ENCODE peak calls at places on chromosome 1, in eight cellular contexts. One of them, this sample, is unnamed.

GRCh38 chr1:109446236-109446635 is 20.0 kb upstream of the PSMA5 start:
- DNase-seq in anterior cingulate cortex: no peak
- DNase-seq in fibroblast of the aortic adventitia: no peak
- DNase-seq in cardiac muscle cell: no peak
- DNase-seq in Ammon's horn: no peak
- DNase-seq in NCI-H1105 treated with DMSO at 0.1 percent for 48 hours: no peak
- DNase-seq in NCI-H1694: no peak
- DNase-seq in fibroblast of the conjunctiva: no peak
- DNase-seq in this sample: no peak

GRCh38 chr1:36851087-36851486 is 183.2 kb downstream of the GRIK3 start:
- DNase-seq in anterior cingulate cortex: no peak
- DNase-seq in fibroblast of the aortic adventitia: no peak
- DNase-seq in cardiac muscle cell: no peak
- DNase-seq in Ammon's horn: no peak
- DNase-seq in NCI-H1105 treated with DMSO at 0.1 percent for 48 hours: no peak
- DNase-seq in NCI-H1694: no peak
- DNase-seq in fibroblast of the conjunctiva: no peak
- DNase-seq in this sample: no peak

GRCh38 chr1:92051948-92052347 is 22.2 kb downstream of the EPHX4 start:
- DNase-seq in anterior cingulate cortex: no peak
- DNase-seq in fibroblast of the aortic adventitia: no peak
- DNase-seq in cardiac muscle cell: no peak
- DNase-seq in Ammon's horn: no peak
- DNase-seq in NCI-H1105 treated with DMSO at 0.1 percent for 48 hours: no peak
- DNase-seq in NCI-H1694: no peak
- DNase-seq in fibroblast of the conjunctiva: no peak
- DNase-seq in this sample: no peak

GRCh38 chr1:244199883-244200282 is 148.8 kb downstream of the ZBTB18 start:
- DNase-seq in anterior cingulate cortex: no peak
- DNase-seq in fibroblast of the aortic adventitia: no peak
- DNase-seq in cardiac muscle cell: no peak
- DNase-seq in Ammon's horn: no peak
- DNase-seq in NCI-H1105 treated with DMSO at 0.1 percent for 48 hours: no peak
- DNase-seq in NCI-H1694: no peak
- DNase-seq in fibroblast of the conjunctiva: no peak
- DNase-seq in this sample: no peak

GRCh38 chr1:4093856-4094565 is 193.9 kb upstream of the C1orf174 start:
- DNase-seq in anterior cingulate cortex: no peak
- DNase-seq in fibroblast of the aortic adventitia: no peak
- DNase-seq in cardiac muscle cell: no peak
- DNase-seq in Ammon's horn: no peak
- DNase-seq in NCI-H1105 treated with DMSO at 0.1 percent for 48 hours: no peak
- DNase-seq in NCI-H1694: no peak
- DNase-seq in fibroblast of the conjunctiva: no peak
- DNase-seq in this sample: no peak

GRCh38 chr1:222815367-222815765 is 527 bp downstream of the DISP1 start:
- DNase-seq in anterior cingulate cortex: no peak
- DNase-seq in fibroblast of the aortic adventitia: peak
- DNase-seq in cardiac muscle cell: peak
- DNase-seq in Ammon's horn: peak
- DNase-seq in NCI-H1105 treated with DMSO at 0.1 percent for 48 hours: no peak
- DNase-seq in NCI-H1694: no peak
- DNase-seq in fibroblast of the conjunctiva: no peak
- DNase-seq in this sample: no peak

GRCh38 chr1:8962812-8963669 is 17.4 kb downstream of the CA6 start:
- DNase-seq in anterior cingulate cortex: no peak
- DNase-seq in fibroblast of the aortic adventitia: peak
- DNase-seq in cardiac muscle cell: peak
- DNase-seq in Ammon's horn: no peak
- DNase-seq in NCI-H1105 treated with DMSO at 0.1 percent for 48 hours: peak
- DNase-seq in NCI-H1694: no peak
- DNase-seq in fibroblast of the conjunctiva: peak
- DNase-seq in this sample: no peak

GRCh38 chr1:180261524-180262160 is 31.6 kb downstream of the LHX4 start:
- DNase-seq in anterior cingulate cortex: no peak
- DNase-seq in fibroblast of the aortic adventitia: peak
- DNase-seq in cardiac muscle cell: no peak
- DNase-seq in Ammon's horn: no peak
- DNase-seq in NCI-H1105 treated with DMSO at 0.1 percent for 48 hours: no peak
- DNase-seq in NCI-H1694: no peak
- DNase-seq in fibroblast of the conjunctiva: no peak
- DNase-seq in this sample: no peak

GRCh38 chr1:8020032-8020431 is 6.1 kb downstream of the ERRFI1 start:
- DNase-seq in anterior cingulate cortex: no peak
- DNase-seq in fibroblast of the aortic adventitia: peak
- DNase-seq in cardiac muscle cell: no peak
- DNase-seq in Ammon's horn: no peak
- DNase-seq in NCI-H1105 treated with DMSO at 0.1 percent for 48 hours: no peak
- DNase-seq in NCI-H1694: no peak
- DNase-seq in fibroblast of the conjunctiva: no peak
- DNase-seq in this sample: no peak

GRCh38 chr1:5598824-5599395 is 393.3 kb downstream of the NPHP4 start:
- DNase-seq in anterior cingulate cortex: no peak
- DNase-seq in fibroblast of the aortic adventitia: no peak
- DNase-seq in cardiac muscle cell: no peak
- DNase-seq in Ammon's horn: no peak
- DNase-seq in NCI-H1105 treated with DMSO at 0.1 percent for 48 hours: no peak
- DNase-seq in NCI-H1694: no peak
- DNase-seq in fibroblast of the conjunctiva: no peak
- DNase-seq in this sample: no peak

GRCh38 chr1:29256979-29257804 is 20.9 kb downstream of the PTPRU start:
- DNase-seq in anterior cingulate cortex: no peak
- DNase-seq in fibroblast of the aortic adventitia: peak
- DNase-seq in cardiac muscle cell: peak
- DNase-seq in Ammon's horn: peak
- DNase-seq in NCI-H1105 treated with DMSO at 0.1 percent for 48 hours: peak
- DNase-seq in NCI-H1694: peak
- DNase-seq in fibroblast of the conjunctiva: peak
- DNase-seq in this sample: no peak

GRCh38 chr1:86765073-86765472 is 60.7 kb downstream of the SH3GLB1 start:
- DNase-seq in anterior cingulate cortex: no peak
- DNase-seq in fibroblast of the aortic adventitia: peak
- DNase-seq in cardiac muscle cell: no peak
- DNase-seq in Ammon's horn: no peak
- DNase-seq in NCI-H1105 treated with DMSO at 0.1 percent for 48 hours: no peak
- DNase-seq in NCI-H1694: no peak
- DNase-seq in fibroblast of the conjunctiva: no peak
- DNase-seq in this sample: no peak

GRCh38 chr1:59976194-59977074 is 49.9 kb upstream of the CYP2J2 start:
- DNase-seq in anterior cingulate cortex: peak
- DNase-seq in fibroblast of the aortic adventitia: peak
- DNase-seq in cardiac muscle cell: peak
- DNase-seq in Ammon's horn: peak
- DNase-seq in NCI-H1105 treated with DMSO at 0.1 percent for 48 hours: peak
- DNase-seq in NCI-H1694: peak
- DNase-seq in fibroblast of the conjunctiva: peak
- DNase-seq in this sample: peak

GRCh38 chr1:50023292-50024159 is at the start of gene AGBL4:
- DNase-seq in anterior cingulate cortex: peak
- DNase-seq in fibroblast of the aortic adventitia: no peak
- DNase-seq in cardiac muscle cell: peak
- DNase-seq in Ammon's horn: peak
- DNase-seq in NCI-H1105 treated with DMSO at 0.1 percent for 48 hours: peak
- DNase-seq in NCI-H1694: no peak
- DNase-seq in fibroblast of the conjunctiva: no peak
- DNase-seq in this sample: no peak

GRCh38 chr1:32765561-32766327 is 51.4 kb downstream of the YARS1 start:
- DNase-seq in anterior cingulate cortex: no peak
- DNase-seq in fibroblast of the aortic adventitia: no peak
- DNase-seq in cardiac muscle cell: no peak
- DNase-seq in Ammon's horn: no peak
- DNase-seq in NCI-H1105 treated with DMSO at 0.1 percent for 48 hours: no peak
- DNase-seq in NCI-H1694: peak
- DNase-seq in fibroblast of the conjunctiva: no peak
- DNase-seq in this sample: no peak

GRCh38 chr1:21534674-21535378 is 25.6 kb downstream of the ALPL start:
- DNase-seq in anterior cingulate cortex: no peak
- DNase-seq in fibroblast of the aortic adventitia: peak
- DNase-seq in cardiac muscle cell: peak
- DNase-seq in Ammon's horn: no peak
- DNase-seq in NCI-H1105 treated with DMSO at 0.1 percent for 48 hours: peak
- DNase-seq in NCI-H1694: peak
- DNase-seq in fibroblast of the conjunctiva: no peak
- DNase-seq in this sample: peak

GRCh38 chr1:158020877-158021630 is 27.6 kb downstream of the KIRREL1 start:
- DNase-seq in anterior cingulate cortex: no peak
- DNase-seq in fibroblast of the aortic adventitia: peak
- DNase-seq in cardiac muscle cell: no peak
- DNase-seq in Ammon's horn: no peak
- DNase-seq in NCI-H1105 treated with DMSO at 0.1 percent for 48 hours: no peak
- DNase-seq in NCI-H1694: no peak
- DNase-seq in fibroblast of the conjunctiva: no peak
- DNase-seq in this sample: no peak

GRCh38 chr1:165439287-165439686 is 5.6 kb downstream of the RXRG start:
- DNase-seq in anterior cingulate cortex: no peak
- DNase-seq in fibroblast of the aortic adventitia: no peak
- DNase-seq in cardiac muscle cell: peak
- DNase-seq in Ammon's horn: no peak
- DNase-seq in NCI-H1105 treated with DMSO at 0.1 percent for 48 hours: no peak
- DNase-seq in NCI-H1694: no peak
- DNase-seq in fibroblast of the conjunctiva: no peak
- DNase-seq in this sample: no peak

GRCh38 chr1:167675440-167675839 is 45.4 kb downstream of the RCSD1 start:
- DNase-seq in anterior cingulate cortex: no peak
- DNase-seq in fibroblast of the aortic adventitia: no peak
- DNase-seq in cardiac muscle cell: no peak
- DNase-seq in Ammon's horn: no peak
- DNase-seq in NCI-H1105 treated with DMSO at 0.1 percent for 48 hours: no peak
- DNase-seq in NCI-H1694: no peak
- DNase-seq in fibroblast of the conjunctiva: no peak
- DNase-seq in this sample: no peak

GRCh38 chr1:23592209-23592905 is 33.1 kb upstream of the ID3 start:
- DNase-seq in anterior cingulate cortex: no peak
- DNase-seq in fibroblast of the aortic adventitia: peak
- DNase-seq in cardiac muscle cell: no peak
- DNase-seq in Ammon's horn: no peak
- DNase-seq in NCI-H1105 treated with DMSO at 0.1 percent for 48 hours: peak
- DNase-seq in NCI-H1694: peak
- DNase-seq in fibroblast of the conjunctiva: no peak
- DNase-seq in this sample: no peak

GRCh38 chr1:38613996-38614395 is 245.6 kb downstream of the RRAGC start:
- DNase-seq in anterior cingulate cortex: peak
- DNase-seq in fibroblast of the aortic adventitia: no peak
- DNase-seq in cardiac muscle cell: no peak
- DNase-seq in Ammon's horn: peak
- DNase-seq in NCI-H1105 treated with DMSO at 0.1 percent for 48 hours: no peak
- DNase-seq in NCI-H1694: no peak
- DNase-seq in fibroblast of the conjunctiva: no peak
- DNase-seq in this sample: no peak

GRCh38 chr1:35544976-35545375 is 12.2 kb downstream of the KIAA0319L start:
- DNase-seq in anterior cingulate cortex: no peak
- DNase-seq in fibroblast of the aortic adventitia: peak
- DNase-seq in cardiac muscle cell: peak
- DNase-seq in Ammon's horn: peak
- DNase-seq in NCI-H1105 treated with DMSO at 0.1 percent for 48 hours: peak
- DNase-seq in NCI-H1694: no peak
- DNase-seq in fibroblast of the conjunctiva: peak
- DNase-seq in this sample: no peak

GRCh38 chr1:180778782-180779398 is 133.8 kb upstream of the KIAA1614 start:
- DNase-seq in anterior cingulate cortex: no peak
- DNase-seq in fibroblast of the aortic adventitia: no peak
- DNase-seq in cardiac muscle cell: peak
- DNase-seq in Ammon's horn: no peak
- DNase-seq in NCI-H1105 treated with DMSO at 0.1 percent for 48 hours: peak
- DNase-seq in NCI-H1694: peak
- DNase-seq in fibroblast of the conjunctiva: no peak
- DNase-seq in this sample: no peak